ENCODE peak calls at places on chromosomes 4 and X, in five cellular contexts. One of them, this sample, is unnamed. For H3K4me1, the result is how much of the 10 kb centered on the place peaks cover.

GRCh38 chr4:70183168-70183939 is 12.2 kb upstream of the ODAM start:
- DNase-seq in thoracic aorta: no peak
- DNase-seq in tibial artery: no peak
- DNase-seq in sigmoid colon: no peak
- DNase-seq in PC-9: peak
- DNase-seq in this sample: peak

GRCh38 chrX:22276781-22277180 is 4.1 kb downstream of the CBLL2 start:
- DNase-seq in sigmoid colon: no peak
- DNase-seq in tibial artery: no peak
- DNase-seq in thoracic aorta: no peak
- DNase-seq in PC-9: no peak
- DNase-seq in this sample: no peak

GRCh38 chrX:30910124-30910860 is 21.2 kb upstream of the TAB3 start:
- DNase-seq in thoracic aorta: no peak
- DNase-seq in PC-9: no peak
- DNase-seq in sigmoid colon: no peak
- DNase-seq in tibial artery: no peak
- DNase-seq in this sample: no peak

GRCh38 chr4:134687646-134688628 is 486.3 kb upstream of the PABPC4L start:
- DNase-seq in sigmoid colon: no peak
- DNase-seq in PC-9: no peak
- DNase-seq in thoracic aorta: no peak
- DNase-seq in tibial artery: no peak
- DNase-seq in this sample: no peak

GRCh38 chrX:121802881-121803412 is 755.5 kb downstream of the GLUD2 start:
- DNase-seq in thoracic aorta: no peak
- DNase-seq in PC-9: no peak
- DNase-seq in tibial artery: no peak
- DNase-seq in sigmoid colon: no peak
- DNase-seq in this sample: no peak

GRCh38 chrX:137545711-137546651 is 19.9 kb upstream of the ZIC3 start:
- DNase-seq in PC-9: no peak
- DNase-seq in sigmoid colon: no peak
- DNase-seq in tibial artery: no peak
- DNase-seq in thoracic aorta: no peak
- DNase-seq in this sample: no peak

GRCh38 chr4:61202638-61203495 is 2.7 kb downstream of the ADGRL3 start:
- DNase-seq in thoracic aorta: no peak
- DNase-seq in tibial artery: no peak
- DNase-seq in PC-9: no peak
- DNase-seq in sigmoid colon: no peak
- DNase-seq in this sample: no peak

GRCh38 chr4:6668391-6668790 is 25.3 kb upstream of the S100P start:
- DNase-seq in tibial artery: no peak
- DNase-seq in sigmoid colon: no peak
- DNase-seq in PC-9: peak
- DNase-seq in thoracic aorta: no peak
- DNase-seq in this sample: peak

GRCh38 chr4:87010192-87010591 is 75.4 kb downstream of the AFF1 start:
- DNase-seq in tibial artery: no peak
- DNase-seq in sigmoid colon: no peak
- DNase-seq in thoracic aorta: no peak
- DNase-seq in PC-9: no peak
- DNase-seq in this sample: no peak

GRCh38 chr4:186839122-186840037 is 115.7 kb upstream of the FAT1 start:
- DNase-seq in sigmoid colon: peak
- DNase-seq in thoracic aorta: no peak
- DNase-seq in tibial artery: peak
- DNase-seq in PC-9: peak
- DNase-seq in this sample: peak

GRCh38 chrX:154046262-154046771 is 26.6 kb upstream of the IRAK1 start:
- DNase-seq in PC-9: no peak
- DNase-seq in tibial artery: peak
- DNase-seq in thoracic aorta: no peak
- DNase-seq in sigmoid colon: peak
- DNase-seq in this sample: peak

GRCh38 chr4:128802680-128803628 is 6.5 kb upstream of the JADE1 start:
- DNase-seq in sigmoid colon: no peak
- DNase-seq in PC-9: no peak
- DNase-seq in thoracic aorta: no peak
- DNase-seq in tibial artery: no peak
- DNase-seq in this sample: no peak

GRCh38 chr4:106816501-106816900 is 219.6 kb downstream of the DKK2 start:
- DNase-seq in PC-9: no peak
- DNase-seq in tibial artery: no peak
- DNase-seq in thoracic aorta: no peak
- DNase-seq in sigmoid colon: no peak
- DNase-seq in this sample: no peak

GRCh38 chr4:59412739-59413138 is 1787.4 kb upstream of the ADGRL3 start:
- DNase-seq in PC-9: no peak
- DNase-seq in thoracic aorta: no peak
- DNase-seq in tibial artery: no peak
- DNase-seq in sigmoid colon: no peak
- DNase-seq in this sample: no peak

GRCh38 chrX:6460893-6461490 is 73.9 kb downstream of the VCX3A start:
- DNase-seq in PC-9: peak
- DNase-seq in tibial artery: no peak
- DNase-seq in thoracic aorta: no peak
- DNase-seq in sigmoid colon: no peak
- DNase-seq in this sample: no peak

GRCh38 chr4:3074846-3075651 is 568 bp downstream of the HTT start:
- DNase-seq in thoracic aorta: no peak
- DNase-seq in sigmoid colon: peak
- DNase-seq in PC-9: peak
- DNase-seq in tibial artery: peak
- DNase-seq in this sample: peak

GRCh38 chr4:138522366-138522765 is 280.2 kb upstream of the SLC7A11 start:
- DNase-seq in tibial artery: no peak
- DNase-seq in thoracic aorta: no peak
- DNase-seq in sigmoid colon: no peak
- DNase-seq in PC-9: no peak
- DNase-seq in this sample: no peak

GRCh38 chr4:624705-625590 is at the start of gene PDE6B:
- DNase-seq in tibial artery: no peak
- DNase-seq in thoracic aorta: no peak
- DNase-seq in sigmoid colon: no peak
- DNase-seq in PC-9: no peak
- DNase-seq in this sample: no peak

GRCh38 chr4:150909116-150909515 is 106.0 kb downstream of the LRBA start:
- DNase-seq in tibial artery: no peak
- DNase-seq in PC-9: no peak
- DNase-seq in thoracic aorta: no peak
- DNase-seq in sigmoid colon: no peak
- DNase-seq in this sample: no peak

GRCh38 chr4:111991797-111992196 is 153.5 kb upstream of the FAM241A start:
- DNase-seq in thoracic aorta: no peak
- DNase-seq in PC-9: no peak
- DNase-seq in tibial artery: no peak
- DNase-seq in sigmoid colon: no peak
- DNase-seq in this sample: no peak

GRCh38 chrX:150575415-150575814 is 7.0 kb downstream of the MTM1 start:
- DNase-seq in tibial artery: no peak
- DNase-seq in PC-9: peak
- DNase-seq in sigmoid colon: no peak
- DNase-seq in thoracic aorta: no peak
- DNase-seq in this sample: no peak

GRCh38 chr4:81628489-81628888 is 156.8 kb upstream of the RASGEF1B start:
- DNase-seq in thoracic aorta: no peak
- DNase-seq in tibial artery: no peak
- DNase-seq in sigmoid colon: no peak
- DNase-seq in PC-9: no peak
- DNase-seq in this sample: no peak

GRCh38 chrX:45351478-45351877 is 150.8 kb upstream of the DIPK2B start:
- DNase-seq in tibial artery: no peak
- DNase-seq in sigmoid colon: no peak
- DNase-seq in thoracic aorta: no peak
- DNase-seq in PC-9: no peak
- DNase-seq in this sample: no peak

GRCh38 chr4:52660643-52661042 is 1.5 kb upstream of the USP46 start:
- DNase-seq in sigmoid colon: no peak
- DNase-seq in tibial artery: no peak
- DNase-seq in thoracic aorta: no peak
- DNase-seq in PC-9: no peak
- DNase-seq in this sample: no peak

GRCh38 chr4:85081196-85081595 is 114.7 kb upstream of the WDFY3 start:
- DNase-seq in thoracic aorta: no peak
- DNase-seq in PC-9: peak
- DNase-seq in tibial artery: no peak
- DNase-seq in sigmoid colon: no peak
- DNase-seq in this sample: no peak

GRCh38 chr4:176001171-176002006 is 64.3 kb upstream of the WDR17 start:
- DNase-seq in sigmoid colon: peak
- DNase-seq in PC-9: peak
- DNase-seq in thoracic aorta: no peak
- DNase-seq in tibial artery: no peak
- DNase-seq in this sample: peak

GRCh38 chrX:41045960-41046567 is 39.2 kb upstream of the USP9X start:
- DNase-seq in tibial artery: no peak
- DNase-seq in thoracic aorta: no peak
- DNase-seq in PC-9: no peak
- DNase-seq in sigmoid colon: peak
- DNase-seq in this sample: peak

GRCh38 chr4:55475394-55476243 is 71.1 kb downstream of the CLOCK start:
- DNase-seq in thoracic aorta: no peak
- DNase-seq in PC-9: no peak
- DNase-seq in tibial artery: no peak
- DNase-seq in sigmoid colon: no peak
- DNase-seq in this sample: no peak

GRCh38 chrX:131792789-131793462 is 230.2 kb upstream of the STK26 start:
- DNase-seq in tibial artery: no peak
- DNase-seq in PC-9: no peak
- DNase-seq in thoracic aorta: no peak
- DNase-seq in sigmoid colon: peak
- DNase-seq in this sample: peak

GRCh38 chrX:44036336-44036735 is 63.1 kb upstream of the NDP start:
- DNase-seq in tibial artery: no peak
- DNase-seq in PC-9: no peak
- DNase-seq in thoracic aorta: no peak
- DNase-seq in sigmoid colon: no peak
- DNase-seq in this sample: no peak

GRCh38 chrX:3143043-3143799 is 102.0 kb downstream of the ARSF start:
- DNase-seq in tibial artery: no peak
- DNase-seq in sigmoid colon: no peak
- DNase-seq in PC-9: no peak
- DNase-seq in thoracic aorta: no peak
- DNase-seq in this sample: no peak

GRCh38 chr4:105186701-105187158 is 40.1 kb downstream of the TET2 start:
- DNase-seq in sigmoid colon: no peak
- DNase-seq in thoracic aorta: no peak
- DNase-seq in tibial artery: no peak
- DNase-seq in PC-9: no peak
- DNase-seq in this sample: no peak

GRCh38 chr4:10611673-10612072 is 72.9 kb downstream of the CLNK start:
- DNase-seq in thoracic aorta: no peak
- DNase-seq in tibial artery: no peak
- DNase-seq in PC-9: peak
- DNase-seq in sigmoid colon: no peak
- DNase-seq in this sample: peak

GRCh38 chrX:105882581-105883275 is 60.4 kb downstream of the NRK start:
- DNase-seq in tibial artery: no peak
- DNase-seq in sigmoid colon: no peak
- DNase-seq in thoracic aorta: no peak
- DNase-seq in PC-9: no peak
- DNase-seq in this sample: no peak

GRCh38 chr4:1235381-1236102 is 13.4 kb downstream of the CTBP1 start:
- DNase-seq in sigmoid colon: peak
- DNase-seq in tibial artery: peak
- DNase-seq in thoracic aorta: no peak
- DNase-seq in PC-9: no peak
- DNase-seq in this sample: no peak

GRCh38 chrX:154967603-154968002 is 54.9 kb downstream of the F8 start:
- DNase-seq in thoracic aorta: no peak
- DNase-seq in sigmoid colon: no peak
- DNase-seq in tibial artery: no peak
- DNase-seq in PC-9: no peak
- DNase-seq in this sample: no peak

GRCh38 chr4:74357965-74358364 is 7.0 kb upstream of the EREG start:
- DNase-seq in sigmoid colon: no peak
- DNase-seq in tibial artery: no peak
- DNase-seq in PC-9: no peak
- DNase-seq in thoracic aorta: no peak
- DNase-seq in this sample: no peak
- H3K4me1 ChIP-seq in sigmoid colon: under half
- H3K4me1 ChIP-seq in tibial artery: under half
- H3K4me1 ChIP-seq in PC-9: under half
- H3K4me1 ChIP-seq in thoracic aorta: under half
- H3K4me1 ChIP-seq in this sample: under half

GRCh38 chr4:98653890-98654867 is 4.2 kb downstream of the TSPAN5 start:
- DNase-seq in sigmoid colon: peak
- DNase-seq in tibial artery: no peak
- DNase-seq in PC-9: no peak
- DNase-seq in thoracic aorta: no peak
- DNase-seq in this sample: peak
- H3K4me1 ChIP-seq in sigmoid colon: under half
- H3K4me1 ChIP-seq in tibial artery: under half
- H3K4me1 ChIP-seq in PC-9: half or more
- H3K4me1 ChIP-seq in thoracic aorta: under half
- H3K4me1 ChIP-seq in this sample: under half

DNA sequence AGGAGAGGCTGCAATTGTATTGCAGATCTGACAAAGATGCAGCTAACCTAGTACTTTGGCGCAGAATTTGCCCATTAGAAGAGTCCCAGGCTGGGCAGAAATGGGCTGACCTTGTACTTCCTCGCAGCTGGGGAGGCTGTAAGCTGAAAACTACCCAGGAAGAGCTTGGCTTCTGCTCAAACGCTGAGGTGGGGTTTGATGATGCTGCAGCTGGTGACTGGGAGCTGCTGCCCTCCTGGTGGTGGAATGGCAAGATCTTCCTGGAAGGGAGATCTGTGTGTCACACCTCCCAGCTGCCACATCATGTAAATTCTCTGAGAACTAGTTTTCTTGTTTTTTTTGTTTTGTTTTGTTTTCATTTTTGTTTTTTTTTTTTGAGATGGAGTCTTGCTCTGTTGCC is 17.4 kb downstream of the CCNG2 start:
- DNase-seq in sigmoid colon: no peak
- DNase-seq in tibial artery: no peak
- DNase-seq in thoracic aorta: no peak
- DNase-seq in PC-9: no peak
- DNase-seq in this sample: no peak
- H3K4me1 ChIP-seq in sigmoid colon: under half
- H3K4me1 ChIP-seq in tibial artery: under half
- H3K4me1 ChIP-seq in thoracic aorta: under half
- H3K4me1 ChIP-seq in PC-9: under half
- H3K4me1 ChIP-seq in this sample: under half

DNA sequence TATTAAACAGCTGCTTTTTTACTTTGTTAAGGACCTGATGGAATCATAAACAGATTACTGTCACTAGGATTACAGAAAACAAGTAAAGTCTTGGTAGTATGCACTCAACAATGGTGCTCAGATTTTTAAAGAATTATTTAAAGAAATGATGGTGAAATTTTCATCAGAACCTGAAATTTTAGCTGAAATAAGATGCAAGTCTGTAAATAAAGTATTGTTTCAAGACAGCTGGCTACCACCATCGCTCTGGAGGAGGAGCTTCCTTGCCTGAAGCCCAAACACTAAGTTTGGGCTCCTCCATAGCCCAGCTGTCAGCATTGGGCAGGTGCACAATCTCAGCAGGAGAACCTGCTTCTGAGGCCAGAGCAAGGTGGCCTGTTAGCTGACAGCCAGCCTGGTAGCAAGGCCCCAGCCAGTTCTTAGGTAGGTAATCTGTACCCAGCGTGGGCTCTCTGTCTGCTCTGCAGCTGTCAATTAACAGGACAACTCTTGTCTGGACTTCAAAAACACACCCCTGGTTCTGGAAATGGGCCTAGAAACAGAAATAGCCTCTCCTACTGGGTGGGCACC is 4.6 kb downstream of the GAB1 start:
- DNase-seq in PC-9: no peak
- DNase-seq in tibial artery: no peak
- DNase-seq in thoracic aorta: no peak
- DNase-seq in sigmoid colon: no peak
- DNase-seq in this sample: no peak
- H3K4me1 ChIP-seq in PC-9: under half
- H3K4me1 ChIP-seq in tibial artery: under half
- H3K4me1 ChIP-seq in thoracic aorta: under half
- H3K4me1 ChIP-seq in sigmoid colon: half or more
- H3K4me1 ChIP-seq in this sample: under half

This sample was measured in SJSA1.